ENCODE peak calls at places on chromosomes 2 and 18, in four cellular contexts. G, U, Y and L are unnamed samples.

GRCh38 chr2:60152226-60152833 is 401.1 kb downstream of the BCL11A start:
- DNase-seq in Y (peak; percentile 27), G (no peak), U (peak; percentile 13), L (no peak)

GRCh38 chr18:68428026-68428425 is 286.9 kb downstream of the TMX3 start:
- DNase-seq in Y (peak; percentile 79), U (peak; percentile 53), G (no peak), L (peak; percentile 57)

GRCh38 chr18:26619350-26619749 is 71.0 kb upstream of the KCTD1 start:
- DNase-seq in U (peak; percentile 12), G (no peak), Y (no peak), L (no peak)

GRCh38 chr2:160324161-160324768 is 124.2 kb upstream of the ITGB6 start:
- DNase-seq in U (peak; percentile 75), Y (peak; percentile 45), G (no peak), L (no peak)

GRCh38 chr2:22110244-22110651 is 986.5 kb downstream of the TDRD15 start:
- DNase-seq in Y (no peak), U (no peak), G (no peak), L (no peak)

GRCh38 chr2:35501076-35501475 is 854.5 kb upstream of the CRIM1 start:
- DNase-seq in Y (no peak), G (no peak), U (no peak), L (no peak)

GRCh38 chr2:172335731-172336130 is 91.7 kb upstream of the ITGA6 start:
- DNase-seq in U (no peak), G (no peak), Y (no peak), L (no peak)

GRCh38 chr2:74010087-74010541 is 25.4 kb downstream of the TET3 start:
- DNase-seq in U (peak; percentile 72), Y (no peak), G (no peak), L (no peak)

GRCh38 chr2:69244889-69245288 is 142.1 kb downstream of the GFPT1 start:
- DNase-seq in G (no peak), Y (no peak), U (no peak), L (no peak)

GRCh38 chr18:61896767-61897166 is 4.0 kb upstream of the RNF152 start:
- DNase-seq in U (peak; percentile 64), G (no peak), Y (peak; percentile 14), L (no peak)

GRCh38 chr2:96427917-96428316 is 77.2 kb downstream of the NEURL3 start:
- DNase-seq in G (no peak), U (peak; percentile 23), Y (peak; percentile 63), L (peak; percentile 28)

GRCh38 chr2:233600361-233600760 is 17.1 kb upstream of the UGT1A8 start:
- DNase-seq in U (peak; percentile 11), G (no peak), Y (no peak), L (no peak)

GRCh38 chr2:142991295-142991694 is 113.8 kb downstream of the KYNU start:
- DNase-seq in Y (no peak), G (no peak), U (no peak), L (no peak)

GRCh38 chr18:30765247-30765646 is 277.3 kb downstream of the DSC3 start:
- DNase-seq in G (no peak), Y (no peak), U (no peak), L (no peak)

GRCh38 chr2:21358971-21359370 is 235.2 kb downstream of the TDRD15 start:
- DNase-seq in Y (no peak), U (no peak), G (no peak), L (no peak)